ENCODE peak calls at places on chromosomes 3 and 15, in five cellular contexts. One of them, this sample, is unnamed.

GRCh38 chr15:52228928-52229327 is 37.7 kb upstream of the GNB5 start:
- DNase-seq in cardiac fibroblast: no peak
- DNase-seq in NCI-H1930: no peak
- DNase-seq in activated CD4-positive, alpha-beta memory T cell treated with anti-CD3 and anti-CD28 coated beads for 36 hours: no peak
- DNase-seq in H9: peak
- DNase-seq in this sample: no peak

GRCh38 chr3:192494176-192494575 is 233.2 kb downstream of the FGF12 start:
- DNase-seq in cardiac fibroblast: peak
- DNase-seq in NCI-H1930: no peak
- DNase-seq in activated CD4-positive, alpha-beta memory T cell treated with anti-CD3 and anti-CD28 coated beads for 36 hours: no peak
- DNase-seq in H9: no peak
- DNase-seq in this sample: no peak

GRCh38 chr3:73206006-73206405 is 144.5 kb downstream of the EBLN2 start:
- DNase-seq in cardiac fibroblast: no peak
- DNase-seq in NCI-H1930: no peak
- DNase-seq in activated CD4-positive, alpha-beta memory T cell treated with anti-CD3 and anti-CD28 coated beads for 36 hours: no peak
- DNase-seq in H9: no peak
- DNase-seq in this sample: no peak

GRCh38 chr15:54941417-54941816 is 255.3 kb downstream of the RSL24D1 start:
- DNase-seq in cardiac fibroblast: no peak
- DNase-seq in NCI-H1930: no peak
- DNase-seq in activated CD4-positive, alpha-beta memory T cell treated with anti-CD3 and anti-CD28 coated beads for 36 hours: no peak
- DNase-seq in H9: no peak
- DNase-seq in this sample: no peak

GRCh38 chr3:195582947-195583346 is 793 bp downstream of the APOD start:
- DNase-seq in cardiac fibroblast: no peak
- DNase-seq in NCI-H1930: no peak
- DNase-seq in activated CD4-positive, alpha-beta memory T cell treated with anti-CD3 and anti-CD28 coated beads for 36 hours: no peak
- DNase-seq in H9: peak
- DNase-seq in this sample: no peak

GRCh38 chr15:95596487-95596886 is 734.0 kb upstream of the NR2F2 start:
- DNase-seq in cardiac fibroblast: no peak
- DNase-seq in NCI-H1930: no peak
- DNase-seq in activated CD4-positive, alpha-beta memory T cell treated with anti-CD3 and anti-CD28 coated beads for 36 hours: no peak
- DNase-seq in H9: peak
- DNase-seq in this sample: no peak

GRCh38 chr15:40092416-40093223 is 16.1 kb downstream of the BMF start:
- DNase-seq in cardiac fibroblast: peak
- DNase-seq in NCI-H1930: no peak
- DNase-seq in activated CD4-positive, alpha-beta memory T cell treated with anti-CD3 and anti-CD28 coated beads for 36 hours: no peak
- DNase-seq in H9: no peak
- DNase-seq in this sample: peak

GRCh38 chr3:49022751-49023171 is 840 bp downstream of the NDUFAF3 start:
- DNase-seq in cardiac fibroblast: no peak
- DNase-seq in NCI-H1930: no peak
- DNase-seq in activated CD4-positive, alpha-beta memory T cell treated with anti-CD3 and anti-CD28 coated beads for 36 hours: peak
- DNase-seq in H9: no peak
- DNase-seq in this sample: no peak

GRCh38 chr15:52318729-52319500 is 23.3 kb upstream of the MYO5C start:
- DNase-seq in cardiac fibroblast: peak
- DNase-seq in NCI-H1930: no peak
- DNase-seq in activated CD4-positive, alpha-beta memory T cell treated with anti-CD3 and anti-CD28 coated beads for 36 hours: no peak
- DNase-seq in H9: no peak
- DNase-seq in this sample: no peak

GRCh38 chr3:185658943-185659342 is 72.8 kb downstream of the SENP2 start:
- DNase-seq in cardiac fibroblast: no peak
- DNase-seq in NCI-H1930: no peak
- DNase-seq in activated CD4-positive, alpha-beta memory T cell treated with anti-CD3 and anti-CD28 coated beads for 36 hours: no peak
- DNase-seq in H9: no peak
- DNase-seq in this sample: no peak

GRCh38 chr3:38990621-38991020 is 61.1 kb downstream of the SCN11A start:
- DNase-seq in cardiac fibroblast: no peak
- DNase-seq in NCI-H1930: no peak
- DNase-seq in activated CD4-positive, alpha-beta memory T cell treated with anti-CD3 and anti-CD28 coated beads for 36 hours: no peak
- DNase-seq in H9: no peak
- DNase-seq in this sample: no peak

GRCh38 chr15:78840661-78841060 is 29.4 kb upstream of the ADAMTS7 start:
- DNase-seq in cardiac fibroblast: no peak
- DNase-seq in NCI-H1930: no peak
- DNase-seq in activated CD4-positive, alpha-beta memory T cell treated with anti-CD3 and anti-CD28 coated beads for 36 hours: no peak
- DNase-seq in H9: no peak
- DNase-seq in this sample: no peak

GRCh38 chr3:79018671-79019136 is 749.1 kb downstream of the ROBO1 start:
- DNase-seq in cardiac fibroblast: peak
- DNase-seq in NCI-H1930: peak
- DNase-seq in activated CD4-positive, alpha-beta memory T cell treated with anti-CD3 and anti-CD28 coated beads for 36 hours: no peak
- DNase-seq in H9: peak
- DNase-seq in this sample: no peak

GRCh38 chr3:46849098-46849631 is 14.1 kb downstream of the MYL3 start:
- DNase-seq in cardiac fibroblast: no peak
- DNase-seq in NCI-H1930: no peak
- DNase-seq in activated CD4-positive, alpha-beta memory T cell treated with anti-CD3 and anti-CD28 coated beads for 36 hours: peak
- DNase-seq in H9: no peak
- DNase-seq in this sample: no peak

GRCh38 chr3:85074003-85074402 is 115.2 kb downstream of the CADM2 start:
- DNase-seq in cardiac fibroblast: no peak
- DNase-seq in NCI-H1930: no peak
- DNase-seq in activated CD4-positive, alpha-beta memory T cell treated with anti-CD3 and anti-CD28 coated beads for 36 hours: no peak
- DNase-seq in H9: no peak
- DNase-seq in this sample: no peak

GRCh38 chr15:68734352-68734751 is 86.3 kb downstream of the ANP32A start:
- DNase-seq in cardiac fibroblast: no peak
- DNase-seq in NCI-H1930: no peak
- DNase-seq in activated CD4-positive, alpha-beta memory T cell treated with anti-CD3 and anti-CD28 coated beads for 36 hours: no peak
- DNase-seq in H9: no peak
- DNase-seq in this sample: no peak

GRCh38 chr15:93852761-93853160 is 378.6 kb upstream of the MCTP2 start:
- DNase-seq in cardiac fibroblast: no peak
- DNase-seq in NCI-H1930: no peak
- DNase-seq in activated CD4-positive, alpha-beta memory T cell treated with anti-CD3 and anti-CD28 coated beads for 36 hours: no peak
- DNase-seq in H9: no peak
- DNase-seq in this sample: no peak

GRCh38 chr3:100082724-100083123 is 31.6 kb downstream of the FILIP1L start:
- DNase-seq in cardiac fibroblast: no peak
- DNase-seq in NCI-H1930: no peak
- DNase-seq in activated CD4-positive, alpha-beta memory T cell treated with anti-CD3 and anti-CD28 coated beads for 36 hours: no peak
- DNase-seq in H9: no peak
- DNase-seq in this sample: no peak

GRCh38 chr15:95709959-95710695 is 620.4 kb upstream of the NR2F2 start:
- DNase-seq in cardiac fibroblast: no peak
- DNase-seq in NCI-H1930: no peak
- DNase-seq in activated CD4-positive, alpha-beta memory T cell treated with anti-CD3 and anti-CD28 coated beads for 36 hours: no peak
- DNase-seq in H9: no peak
- DNase-seq in this sample: no peak

GRCh38 chr3:169288548-169288947 is 375.0 kb downstream of the MECOM start:
- DNase-seq in cardiac fibroblast: no peak
- DNase-seq in NCI-H1930: no peak
- DNase-seq in activated CD4-positive, alpha-beta memory T cell treated with anti-CD3 and anti-CD28 coated beads for 36 hours: no peak
- DNase-seq in H9: no peak
- DNase-seq in this sample: no peak

This sample was measured in NCI-H1417 treated with DMSO at 0.1 percent for 48 hours.